ENCODE peak calls at places on chromosome X, in four cellular contexts. K is endothelial cell, R is HFF-Myc, Z is PC-9. H is an unnamed sample.

GRCh38 chrX:14448406-14448805 is 80.9 kb upstream of the GLRA2 start:
- DNase-seq in K (no peak), Z (no peak), R (no peak), H (no peak)

GRCh38 chrX:65750674-65751469 is 83.4 kb downstream of the MSN start:
- DNase-seq in R (no peak), Z (no peak), K (no peak), H (no peak)

GRCh38 chrX:23952984-23953907 is 45.4 kb downstream of the CXorf58 start:
- DNase-seq in R (no peak), Z (no peak), K (peak; percentile 3), H (no peak)

GRCh38 chrX:50068893-50069292 is 131.9 kb downstream of the AKAP4 start:
- DNase-seq in R (no peak), Z (no peak), K (no peak), H (no peak)

GRCh38 chrX:45807572-45808425 is 607.1 kb upstream of the DIPK2B start:
- DNase-seq in K (no peak), R (no peak), Z (no peak), H (peak; percentile 73)

GRCh38 chrX:32520789-32521188 is 690.6 kb downstream of the DMD start:
- DNase-seq in Z (no peak), K (no peak), R (no peak), H (no peak)

GRCh38 chrX:11764602-11765067 is 6.6 kb downstream of the MSL3 start:
- DNase-seq in Z (no peak), K (no peak), R (no peak), H (no peak)

GRCh38 chrX:143945171-143945570 is 61.3 kb downstream of the UBE2NL start:
- DNase-seq in K (no peak), R (no peak), Z (no peak), H (no peak)

GRCh38 chrX:24676403-24677024 is 17.2 kb upstream of the POLA1 start:
- DNase-seq in K (no peak), R (no peak), Z (no peak), H (peak; percentile 8)

GRCh38 chrX:103373581-103373980 is 2.8 kb upstream of the BEX3 start:
- DNase-seq in R (no peak), K (no peak), Z (no peak), H (no peak)

GRCh38 chrX:21479695-21480280 is 105.6 kb downstream of the CNKSR2 start:
- DNase-seq in K (peak; percentile 5), Z (peak; percentile 2), R (peak; percentile 19), H (peak; percentile 74)

GRCh38 chrX:154040307-154040756 is 20.6 kb upstream of the IRAK1 start:
- DNase-seq in Z (no peak), K (no peak), R (no peak), H (peak; percentile 87)

GRCh38 chrX:131728295-131729145 is 184.6 kb downstream of the OR13H1 start:
- DNase-seq in Z (no peak), R (no peak), K (no peak), H (peak; percentile 96)

GRCh38 chrX:139892512-139892911 is 40.3 kb downstream of the ATP11C start:
- DNase-seq in Z (no peak), K (no peak), R (no peak), H (no peak)

GRCh38 chrX:136823175-136823574 is 42.4 kb upstream of the ARHGEF6 start:
- DNase-seq in R (no peak), K (no peak), Z (no peak), H (peak; percentile 18)

GRCh38 chrX:85903692-85904471 is 143.5 kb downstream of the CHM start:
- DNase-seq in K (no peak), Z (no peak), R (no peak), H (no peak)

GRCh38 chrX:76148011-76148665 is 24.7 kb upstream of the PBDC1 start:
- DNase-seq in K (no peak), Z (peak; percentile 2), R (no peak), H (peak; percentile 43)

GRCh38 chrX:71637253-71637618 is 18.9 kb upstream of the CXCR3 start:
- DNase-seq in Z (no peak), K (no peak), R (no peak), H (peak; percentile 19)

GRCh38 chrX:65203545-65203944 is 227.3 kb upstream of the ZC4H2 start:
- DNase-seq in Z (no peak), K (no peak), R (no peak), H (no peak)

GRCh38 chrX:43269201-43269600 is 386.9 kb upstream of the MAOA start:
- DNase-seq in Z (no peak), R (no peak), K (no peak), H (no peak)

GRCh38 chrX:12446342-12447075 is 308.2 kb downstream of the FRMPD4 start:
- DNase-seq in Z (no peak), K (no peak), R (no peak), H (peak; percentile 38)

GRCh38 chrX:63754141-63754859 is 30.7 kb downstream of the ARHGEF9 start:
- DNase-seq in K (peak; percentile 3), R (no peak), Z (peak; percentile 12), H (peak; percentile 26)

GRCh38 chrX:18994713-18995112 is 10.8 kb upstream of the PHKA2 start:
- DNase-seq in Z (no peak), K (no peak), R (no peak), H (peak; percentile 84)

GRCh38 chrX:104135677-104136076 is 21.1 kb downstream of the SLC25A53 start:
- DNase-seq in R (no peak), Z (no peak), K (no peak), H (peak; percentile 27)

GRCh38 chrX:108271397-108271787 is 166.8 kb downstream of the COL4A6 start:
- DNase-seq in R (no peak), K (no peak), Z (no peak), H (no peak)

GRCh38 chrX:103919336-103919682 is 43.1 kb upstream of the TMSB15B start:
- DNase-seq in Z (no peak), K (no peak), R (no peak), H (peak; percentile 54)

GRCh38 chrX:152343306-152343705 is 107.8 kb downstream of the GABRA3 start:
- DNase-seq in K (no peak), R (no peak), Z (no peak), H (no peak)
- TF ChIP-seq CTCF in K (no peak), R (no peak), Z (peak; percentile 55), H (no peak)

DNA sequence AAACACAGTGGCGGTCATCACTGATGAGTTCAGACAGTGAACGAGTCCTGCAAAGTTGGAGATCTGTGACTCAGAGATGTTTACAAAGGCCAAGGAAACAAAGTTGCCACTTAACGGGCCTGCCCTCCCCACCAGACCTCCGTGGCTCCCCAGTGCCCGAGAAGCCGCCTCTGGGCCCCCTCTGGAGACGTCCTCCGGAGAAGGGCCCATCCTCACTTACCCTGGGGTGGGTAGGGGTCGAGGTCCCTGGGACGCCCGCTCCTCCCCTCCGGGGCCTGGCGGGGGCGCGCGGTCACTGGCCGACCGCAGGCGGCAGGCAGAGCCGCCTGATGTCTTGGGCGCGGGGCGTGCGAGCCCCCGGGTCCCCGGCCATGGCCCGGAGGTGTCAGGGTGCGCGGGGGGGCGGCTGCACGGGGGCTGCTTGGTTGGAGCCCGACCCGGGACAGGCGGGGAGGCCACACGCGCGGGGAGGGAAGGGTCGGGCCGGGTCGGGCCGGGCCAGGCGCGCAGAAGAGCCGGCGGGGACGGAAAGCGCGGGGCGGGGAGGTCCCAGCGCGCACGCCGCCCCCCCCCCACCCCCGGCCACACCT is 590 bp downstream of the DHRSX start:
- DNase-seq in Z (peak; percentile 12), R (no peak), K (peak; percentile 57), H (peak; percentile 48)
- TF ChIP-seq CTCF in Z (no peak), R (no peak), K (no peak), H (no peak)

DNA sequence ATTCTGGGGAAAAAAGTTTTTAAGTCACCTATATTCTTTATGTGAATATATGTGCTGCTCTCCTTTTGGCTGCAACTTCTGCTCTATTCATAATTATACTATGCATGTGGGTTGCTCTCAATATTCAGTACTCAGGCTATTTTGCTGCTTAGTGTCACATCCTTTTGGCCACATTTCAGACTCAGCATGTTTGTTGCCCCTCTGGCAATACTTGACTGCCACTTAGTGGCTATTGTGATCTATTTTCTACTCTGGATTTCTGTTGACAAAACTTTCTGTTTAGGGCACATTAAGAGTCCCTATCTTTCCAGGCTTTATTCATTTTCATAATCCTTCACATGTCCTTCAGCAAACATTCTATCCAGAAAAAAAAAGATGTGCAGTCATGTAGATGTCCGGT is 15.8 kb upstream of the CT45A1 start:
- DNase-seq in Z (no peak), K (no peak), R (no peak), H (no peak)
- TF ChIP-seq CTCF in Z (no peak), K (no peak), R (no peak), H (no peak)

GRCh38 chrX:281166-281999 is at the start of gene PLCXD1:
- DNase-seq in R (no peak), Z (no peak), K (peak; percentile 26), H (peak; percentile 34)
- TF ChIP-seq CTCF in R (no peak), Z (no peak), K (no peak), H (no peak)

GRCh38 chrX:88828011-88828410 is 81.0 kb downstream of the CPXCR1 start:
- DNase-seq in K (no peak), Z (no peak), R (no peak), H (no peak)
- TF ChIP-seq CTCF in K (no peak), Z (no peak), R (no peak), H (no peak)

H was measured in fibroblast of the aortic adventitia.